ENCODE peak calls at places on chromosome 21, in seven cellular contexts. One of them, this sample, is unnamed.
A peak's percentile ranks its signal among the peaks of the same experiment; 100 is the strongest.

GRCh38 chr21:23475518-23476189 is 2131.6 kb downstream of the MRPL39 start:
- DNase-seq in neuronal stem cell: no peak
- DNase-seq in H9: no peak
- DNase-seq in IMR-90: no peak
- DNase-seq in H1: no peak
- DNase-seq in trophoblast cell: peak; percentile 52
- DNase-seq in mesenchymal stem cell: no peak
- DNase-seq in this sample: no peak

GRCh38 chr21:41597811-41598231 is 89.9 kb upstream of the TMPRSS2 start:
- DNase-seq in neuronal stem cell: no peak
- DNase-seq in H9: no peak
- DNase-seq in IMR-90: no peak
- DNase-seq in H1: no peak
- DNase-seq in trophoblast cell: no peak
- DNase-seq in mesenchymal stem cell: no peak
- DNase-seq in this sample: no peak

GRCh38 chr21:16308269-16308668 is 578.5 kb downstream of the USP25 start:
- DNase-seq in neuronal stem cell: no peak
- DNase-seq in H9: no peak
- DNase-seq in IMR-90: peak; percentile 15
- DNase-seq in H1: no peak
- DNase-seq in trophoblast cell: no peak
- DNase-seq in mesenchymal stem cell: peak; percentile 7
- DNase-seq in this sample: no peak

GRCh38 chr21:25491267-25491666 is 116.0 kb downstream of the MRPL39 start:
- DNase-seq in neuronal stem cell: no peak
- DNase-seq in H9: no peak
- DNase-seq in IMR-90: no peak
- DNase-seq in H1: no peak
- DNase-seq in trophoblast cell: no peak
- DNase-seq in mesenchymal stem cell: no peak
- DNase-seq in this sample: no peak

GRCh38 chr21:24759348-24760118 is 847.7 kb downstream of the MRPL39 start:
- DNase-seq in neuronal stem cell: no peak
- DNase-seq in H9: no peak
- DNase-seq in IMR-90: no peak
- DNase-seq in H1: no peak
- DNase-seq in trophoblast cell: no peak
- DNase-seq in mesenchymal stem cell: no peak
- DNase-seq in this sample: no peak

GRCh38 chr21:36504067-36505058 is 24.4 kb upstream of the CLDN14 start:
- DNase-seq in neuronal stem cell: peak; percentile 39
- DNase-seq in H9: no peak
- DNase-seq in IMR-90: peak; percentile 68
- DNase-seq in H1: no peak
- DNase-seq in trophoblast cell: peak; percentile 78
- DNase-seq in mesenchymal stem cell: peak; percentile 44
- DNase-seq in this sample: peak; percentile 33

GRCh38 chr21:15206514-15206913 is 141.7 kb upstream of the NRIP1 start:
- DNase-seq in neuronal stem cell: no peak
- DNase-seq in H9: no peak
- DNase-seq in IMR-90: no peak
- DNase-seq in H1: no peak
- DNase-seq in trophoblast cell: peak; percentile 26
- DNase-seq in mesenchymal stem cell: no peak
- DNase-seq in this sample: no peak

GRCh38 chr21:33069994-33070811 is at the start of gene OLIG1:
- DNase-seq in neuronal stem cell: peak; percentile 44
- DNase-seq in H9: peak; percentile 82
- DNase-seq in IMR-90: peak; percentile 10
- DNase-seq in H1: no peak
- DNase-seq in trophoblast cell: peak; percentile 52
- DNase-seq in mesenchymal stem cell: peak; percentile 19
- DNase-seq in this sample: peak; percentile 72

DNA sequence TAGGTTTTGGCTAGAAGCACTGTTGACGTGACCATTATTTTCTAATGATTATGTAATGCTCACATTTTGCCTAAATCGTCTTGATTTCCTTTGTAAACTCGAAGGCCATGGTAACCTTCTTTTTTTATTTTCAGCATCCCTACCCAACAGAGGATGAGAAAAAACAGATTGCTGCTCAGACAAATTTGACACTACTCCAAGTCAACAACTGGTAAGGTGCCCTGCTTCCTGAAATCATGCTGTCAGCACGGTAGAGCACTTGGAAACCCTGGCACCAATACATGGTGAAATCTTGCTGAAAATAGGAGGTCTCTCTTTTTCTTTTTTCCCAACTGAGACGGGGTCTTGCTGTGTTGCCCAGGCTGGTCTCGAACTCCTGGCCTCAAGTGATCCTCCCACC is 50.4 kb downstream of the PKNOX1 start:
- DNase-seq in neuronal stem cell: no peak
- DNase-seq in H9: no peak
- DNase-seq in IMR-90: no peak
- DNase-seq in H1: no peak
- DNase-seq in trophoblast cell: no peak
- DNase-seq in mesenchymal stem cell: no peak
- DNase-seq in this sample: no peak
- H2AK5ac ChIP-seq in neuronal stem cell: no peak overlapping the region
- H2AK5ac ChIP-seq in H9: no peak overlapping the region
- H2AK5ac ChIP-seq in IMR-90: peak overlapping the region; percentile 96
- H2AK5ac ChIP-seq in H1: no peak overlapping the region
- H2AK5ac ChIP-seq in trophoblast cell: no peak overlapping the region
- H2AK5ac ChIP-seq in mesenchymal stem cell: peak overlapping the region; percentile 70
- H2AK5ac ChIP-seq in this sample: no peak overlapping the region

DNA sequence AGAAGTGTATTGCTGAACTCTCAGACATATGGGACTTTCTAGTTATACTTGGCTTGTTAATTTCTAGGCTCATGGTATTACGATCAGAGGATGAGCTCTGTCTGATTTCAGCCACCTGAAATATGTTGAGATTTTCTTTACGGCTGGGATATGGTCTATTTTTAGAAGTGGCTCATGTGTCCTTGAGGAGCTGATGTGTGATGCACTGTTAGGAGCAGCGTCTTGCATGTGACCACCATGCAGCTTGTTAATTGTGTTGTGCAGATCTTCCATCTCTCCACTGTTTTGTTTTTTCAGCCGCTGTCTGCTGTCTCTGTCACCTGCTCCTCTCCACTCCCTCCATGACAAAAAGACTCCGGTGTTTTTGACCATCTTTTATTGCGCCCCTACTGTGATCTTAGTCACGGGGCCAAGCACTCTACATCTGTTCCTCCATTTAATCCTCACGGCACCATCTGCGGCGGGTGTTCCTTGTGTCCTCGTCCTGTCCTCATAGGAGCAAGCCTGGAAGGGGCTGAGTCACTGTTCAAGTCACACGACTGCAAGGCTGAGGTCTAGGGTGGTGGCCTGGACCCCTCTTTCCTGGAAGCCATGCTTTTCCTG is 51.8 kb downstream of the ADARB1 start:
- DNase-seq in neuronal stem cell: no peak
- DNase-seq in H9: no peak
- DNase-seq in IMR-90: no peak
- DNase-seq in H1: no peak
- DNase-seq in trophoblast cell: no peak
- DNase-seq in mesenchymal stem cell: no peak
- DNase-seq in this sample: no peak
- H2BK120ac ChIP-seq in neuronal stem cell: no peak overlapping the region
- H2BK120ac ChIP-seq in H9: no peak overlapping the region
- H2BK120ac ChIP-seq in IMR-90: no peak overlapping the region
- H2BK120ac ChIP-seq in H1: no peak overlapping the region
- H2BK120ac ChIP-seq in trophoblast cell: no peak overlapping the region
- H2BK120ac ChIP-seq in mesenchymal stem cell: no peak overlapping the region
- H2BK120ac ChIP-seq in this sample: no peak overlapping the region

GRCh38 chr21:46071082-46071481 is 26.8 kb upstream of the COL6A2 start:
- DNase-seq in neuronal stem cell: no peak
- DNase-seq in H9: peak; percentile 12
- DNase-seq in IMR-90: no peak
- DNase-seq in H1: no peak
- DNase-seq in trophoblast cell: no peak
- DNase-seq in mesenchymal stem cell: no peak
- DNase-seq in this sample: no peak
- H3K18ac ChIP-seq in neuronal stem cell: no peak overlapping the region
- H3K18ac ChIP-seq in H9: no peak overlapping the region
- H3K18ac ChIP-seq in IMR-90: no peak overlapping the region
- H3K18ac ChIP-seq in H1: no peak overlapping the region
- H3K18ac ChIP-seq in trophoblast cell: no peak overlapping the region
- H3K18ac ChIP-seq in mesenchymal stem cell: no peak overlapping the region
- H3K18ac ChIP-seq in this sample: no peak overlapping the region

GRCh38 chr21:39009587-39010225 is 173.5 kb downstream of the PSMG1 start:
- DNase-seq in neuronal stem cell: no peak
- DNase-seq in H9: no peak
- DNase-seq in IMR-90: no peak
- DNase-seq in H1: no peak
- DNase-seq in trophoblast cell: no peak
- DNase-seq in mesenchymal stem cell: no peak
- DNase-seq in this sample: no peak
- H2AK5ac ChIP-seq in neuronal stem cell: no peak overlapping the region
- H2AK5ac ChIP-seq in H9: no peak overlapping the region
- H2AK5ac ChIP-seq in IMR-90: no peak overlapping the region
- H2AK5ac ChIP-seq in H1: no peak overlapping the region
- H2AK5ac ChIP-seq in trophoblast cell: no peak overlapping the region
- H2AK5ac ChIP-seq in mesenchymal stem cell: peak overlapping the region; percentile 24
- H2AK5ac ChIP-seq in this sample: no peak overlapping the region

DNA sequence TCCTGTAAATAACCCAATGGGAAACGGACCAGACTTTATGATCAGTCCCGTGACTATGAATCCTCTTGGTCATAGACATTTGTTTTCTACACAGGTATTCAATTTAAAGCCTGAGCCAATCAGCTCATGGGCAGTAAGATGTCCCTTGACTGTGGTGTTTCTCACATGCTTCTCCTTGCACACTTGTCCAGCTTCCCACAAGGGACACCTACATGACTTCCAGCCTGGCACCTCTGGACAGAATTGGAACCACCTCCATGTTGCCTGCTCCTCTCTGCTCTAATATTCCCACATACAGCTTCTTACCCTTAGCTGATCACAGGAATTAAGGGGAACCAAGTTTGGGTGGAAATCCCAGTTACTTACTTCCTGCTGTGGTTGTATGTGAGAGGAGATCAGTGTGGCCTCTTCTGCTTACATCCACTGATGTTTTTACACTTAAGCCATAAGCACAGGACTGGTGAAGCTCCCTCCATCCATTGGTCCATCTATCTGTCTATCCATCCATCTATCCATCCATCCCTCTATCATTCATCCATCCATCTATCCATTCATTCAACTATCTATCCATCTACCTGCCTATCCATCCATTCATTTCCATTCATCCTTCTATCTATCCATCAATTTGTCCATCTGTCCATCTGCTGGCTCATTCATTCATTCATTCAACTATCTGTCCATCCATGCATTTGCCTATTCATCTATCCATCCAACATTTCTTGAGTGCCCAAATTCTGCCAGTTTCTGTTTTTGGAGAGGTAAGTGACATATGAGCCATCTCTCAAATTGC is 16.4 kb downstream of the RUNX1 start:
- DNase-seq in neuronal stem cell: no peak
- DNase-seq in H9: no peak
- DNase-seq in IMR-90: no peak
- DNase-seq in H1: no peak
- DNase-seq in trophoblast cell: no peak
- DNase-seq in mesenchymal stem cell: no peak
- DNase-seq in this sample: no peak
- H2BK120ac ChIP-seq in neuronal stem cell: no peak overlapping the region
- H2BK120ac ChIP-seq in H9: no peak overlapping the region
- H2BK120ac ChIP-seq in IMR-90: no peak overlapping the region
- H2BK120ac ChIP-seq in H1: no peak overlapping the region
- H2BK120ac ChIP-seq in trophoblast cell: no peak overlapping the region
- H2BK120ac ChIP-seq in mesenchymal stem cell: no peak overlapping the region
- H2BK120ac ChIP-seq in this sample: no peak overlapping the region